ENCODE peak calls at places on chromosome 22, in five cellular contexts. One of them, this sample, is unnamed.

GRCh38 chr22:26599505-26599904 is 9.6 kb upstream of the TPST2 start:
- DNase-seq in neuronal stem cell: no peak
- DNase-seq in RWPE1: no peak
- DNase-seq in AG04450: no peak
- DNase-seq in GM23248: no peak
- DNase-seq in this sample: no peak

GRCh38 chr22:36113121-36113520 is 47.4 kb downstream of the APOL3 start:
- DNase-seq in AG04450: no peak
- DNase-seq in GM23248: no peak
- DNase-seq in RWPE1: no peak
- DNase-seq in neuronal stem cell: no peak
- DNase-seq in this sample: no peak

GRCh38 chr22:17997456-17997855 is 26.9 kb downstream of the MICAL3 start:
- DNase-seq in AG04450: no peak
- DNase-seq in neuronal stem cell: no peak
- DNase-seq in RWPE1: no peak
- DNase-seq in GM23248: peak
- DNase-seq in this sample: no peak

GRCh38 chr22:28051787-28052356 is 132.8 kb upstream of the PITPNB start:
- DNase-seq in GM23248: peak
- DNase-seq in RWPE1: peak
- DNase-seq in neuronal stem cell: peak
- DNase-seq in AG04450: no peak
- DNase-seq in this sample: no peak

GRCh38 chr22:26139320-26139719 is 29.9 kb upstream of the SEZ6L start:
- DNase-seq in AG04450: no peak
- DNase-seq in GM23248: no peak
- DNase-seq in RWPE1: no peak
- DNase-seq in neuronal stem cell: no peak
- DNase-seq in this sample: no peak

GRCh38 chr22:46536559-46537220 is 730 bp downstream of the CELSR1 start:
- DNase-seq in AG04450: no peak
- DNase-seq in GM23248: no peak
- DNase-seq in RWPE1: no peak
- DNase-seq in neuronal stem cell: peak
- DNase-seq in this sample: no peak

GRCh38 chr22:48493733-48494132 is 1333.9 kb downstream of the BRD1 start:
- DNase-seq in GM23248: no peak
- DNase-seq in AG04450: no peak
- DNase-seq in RWPE1: no peak
- DNase-seq in neuronal stem cell: no peak
- DNase-seq in this sample: no peak

GRCh38 chr22:48071828-48072227 is 1309.4 kb downstream of the TBC1D22A start:
- DNase-seq in RWPE1: no peak
- DNase-seq in AG04450: no peak
- DNase-seq in neuronal stem cell: no peak
- DNase-seq in GM23248: no peak
- DNase-seq in this sample: no peak

GRCh38 chr22:37175414-37176144 is 12.5 kb downstream of the C1QTNF6 start:
- DNase-seq in AG04450: no peak
- DNase-seq in neuronal stem cell: no peak
- DNase-seq in RWPE1: no peak
- DNase-seq in GM23248: peak
- DNase-seq in this sample: no peak
- H3K27ac ChIP-seq in AG04450: no peak
- H3K27ac ChIP-seq in neuronal stem cell: no peak
- H3K27ac ChIP-seq in RWPE1: peak
- H3K27ac ChIP-seq in GM23248: no peak
- H3K27ac ChIP-seq in this sample: no peak

GRCh38 chr22:20514658-20515406 is 7.4 kb downstream of the MED15 start:
- DNase-seq in AG04450: peak
- DNase-seq in GM23248: peak
- DNase-seq in neuronal stem cell: no peak
- DNase-seq in RWPE1: peak
- DNase-seq in this sample: no peak

GRCh38 chr22:20509344-20510047 is 2.1 kb downstream of the MED15 start:
- DNase-seq in RWPE1: peak
- DNase-seq in neuronal stem cell: no peak
- DNase-seq in AG04450: peak
- DNase-seq in GM23248: peak
- DNase-seq in this sample: peak

GRCh38 chr22:20510811-20511577 is 3.6 kb downstream of the MED15 start:
- DNase-seq in RWPE1: no peak
- DNase-seq in neuronal stem cell: no peak
- DNase-seq in GM23248: peak
- DNase-seq in AG04450: no peak
- DNase-seq in this sample: no peak

GRCh38 chr22:20508815-20509271 is 1.4 kb downstream of the MED15 start:
- DNase-seq in RWPE1: no peak
- DNase-seq in neuronal stem cell: no peak
- DNase-seq in GM23248: peak
- DNase-seq in AG04450: no peak
- DNase-seq in this sample: no peak

GRCh38 chr22:20511578-20512259 is 4.3 kb downstream of the MED15 start:
- DNase-seq in neuronal stem cell: no peak
- DNase-seq in GM23248: no peak
- DNase-seq in RWPE1: no peak
- DNase-seq in AG04450: no peak
- DNase-seq in this sample: no peak
- H3K27ac ChIP-seq in neuronal stem cell: no peak
- H3K27ac ChIP-seq in GM23248: peak
- H3K27ac ChIP-seq in RWPE1: peak
- H3K27ac ChIP-seq in AG04450: no peak
- H3K27ac ChIP-seq in this sample: no peak

GRCh38 chr22:38864361-38865191 is 7.4 kb downstream of the CBX6 start:
- DNase-seq in GM23248: peak
- DNase-seq in RWPE1: no peak
- DNase-seq in neuronal stem cell: no peak
- DNase-seq in AG04450: no peak
- DNase-seq in this sample: no peak
- H3K27ac ChIP-seq in GM23248: no peak
- H3K27ac ChIP-seq in RWPE1: peak
- H3K27ac ChIP-seq in neuronal stem cell: no peak
- H3K27ac ChIP-seq in AG04450: peak
- H3K27ac ChIP-seq in this sample: no peak

GRCh38 chr22:33807465-33807864 is 112.8 kb downstream of the LARGE1 start:
- DNase-seq in neuronal stem cell: no peak
- DNase-seq in RWPE1: no peak
- DNase-seq in AG04450: no peak
- DNase-seq in GM23248: peak
- DNase-seq in this sample: no peak

GRCh38 chr22:33803883-33804282 is 116.4 kb downstream of the LARGE1 start:
- DNase-seq in neuronal stem cell: no peak
- DNase-seq in AG04450: no peak
- DNase-seq in RWPE1: no peak
- DNase-seq in GM23248: no peak
- DNase-seq in this sample: no peak

GRCh38 chr22:33798401-33798800 is 121.9 kb downstream of the LARGE1 start:
- DNase-seq in neuronal stem cell: no peak
- DNase-seq in AG04450: no peak
- DNase-seq in RWPE1: no peak
- DNase-seq in GM23248: no peak
- DNase-seq in this sample: no peak

GRCh38 chr22:33806191-33806590 is 114.1 kb downstream of the LARGE1 start:
- DNase-seq in RWPE1: no peak
- DNase-seq in GM23248: peak
- DNase-seq in neuronal stem cell: no peak
- DNase-seq in AG04450: no peak
- DNase-seq in this sample: no peak

GRCh38 chr22:33803371-33803770 is 116.9 kb downstream of the LARGE1 start:
- DNase-seq in GM23248: peak
- DNase-seq in neuronal stem cell: no peak
- DNase-seq in AG04450: peak
- DNase-seq in RWPE1: no peak
- DNase-seq in this sample: no peak
- H3K27ac ChIP-seq in GM23248: peak
- H3K27ac ChIP-seq in neuronal stem cell: no peak
- H3K27ac ChIP-seq in AG04450: peak
- H3K27ac ChIP-seq in RWPE1: no peak
- H3K27ac ChIP-seq in this sample: no peak

DNA sequence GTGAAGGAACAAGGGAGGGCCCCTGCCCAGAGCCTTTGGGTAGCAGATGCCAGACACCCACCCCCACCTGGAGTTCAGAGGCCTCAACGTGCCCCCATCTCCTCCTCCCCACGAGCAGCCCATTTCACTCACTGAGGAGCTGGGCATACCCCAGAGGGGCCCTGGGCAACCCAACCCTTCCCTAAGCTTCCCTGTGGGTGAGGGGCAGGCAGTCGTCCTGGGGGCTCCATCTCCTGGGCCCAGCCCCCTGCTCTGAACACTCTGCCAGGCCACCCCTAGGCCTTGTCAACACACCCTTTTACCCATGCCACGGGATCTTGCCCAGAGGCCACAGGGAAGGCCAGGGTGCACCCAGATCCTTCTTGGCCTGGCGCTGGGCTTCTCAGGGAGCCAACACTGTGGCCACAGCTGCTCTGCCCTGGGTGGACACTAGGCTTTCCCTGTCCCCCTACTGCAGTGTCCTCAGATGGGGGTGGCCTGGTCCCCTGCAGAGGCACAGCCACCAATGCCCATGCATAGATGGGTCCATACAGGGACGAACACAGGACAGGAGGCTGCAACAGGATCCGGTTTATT is 3.4 kb downstream of the SLC25A1 start:
- DNase-seq in neuronal stem cell: no peak
- DNase-seq in GM23248: no peak
- DNase-seq in RWPE1: no peak
- DNase-seq in AG04450: no peak
- DNase-seq in this sample: no peak
- H3K27ac ChIP-seq in neuronal stem cell: no peak
- H3K27ac ChIP-seq in GM23248: peak
- H3K27ac ChIP-seq in RWPE1: peak
- H3K27ac ChIP-seq in AG04450: peak
- H3K27ac ChIP-seq in this sample: no peak

GRCh38 chr22:19577422-19577966 is 53.3 kb upstream of the CLDN5 start:
- DNase-seq in AG04450: no peak
- DNase-seq in GM23248: no peak
- DNase-seq in RWPE1: no peak
- DNase-seq in neuronal stem cell: no peak
- DNase-seq in this sample: no peak

GRCh38 chr22:19579880-19580279 is 55.7 kb upstream of the CLDN5 start:
- DNase-seq in RWPE1: no peak
- DNase-seq in AG04450: no peak
- DNase-seq in GM23248: no peak
- DNase-seq in neuronal stem cell: no peak
- DNase-seq in this sample: no peak

GRCh38 chr22:19578180-19579004 is 54.2 kb upstream of the CLDN5 start:
- DNase-seq in neuronal stem cell: no peak
- DNase-seq in RWPE1: no peak
- DNase-seq in AG04450: no peak
- DNase-seq in GM23248: no peak
- DNase-seq in this sample: no peak

GRCh38 chr22:19580291-19580890 is 56.2 kb upstream of the CLDN5 start:
- DNase-seq in RWPE1: no peak
- DNase-seq in GM23248: no peak
- DNase-seq in AG04450: no peak
- DNase-seq in neuronal stem cell: no peak
- DNase-seq in this sample: no peak

GRCh38 chr22:19579113-19579811 is 55.1 kb upstream of the CLDN5 start:
- DNase-seq in GM23248: no peak
- DNase-seq in AG04450: no peak
- DNase-seq in neuronal stem cell: no peak
- DNase-seq in RWPE1: no peak
- DNase-seq in this sample: no peak
- H3K27ac ChIP-seq in GM23248: no peak
- H3K27ac ChIP-seq in AG04450: no peak
- H3K27ac ChIP-seq in neuronal stem cell: no peak
- H3K27ac ChIP-seq in RWPE1: no peak
- H3K27ac ChIP-seq in this sample: no peak